ENCODE peak calls at places on chromosomes 7 and 10, in six cellular contexts. B, Z, S, W, K and U are unnamed samples.

GRCh38 chr10:61529208-61529607 is 76.0 kb upstream of the TMEM26 start:
- DNase-seq in S (no peak), B (no peak), K (no peak), W (no peak), Z (no peak), U (no peak)

GRCh38 chr7:27916372-27916771 is 176.4 kb downstream of the TAX1BP1 start:
- DNase-seq in Z (no peak), S (no peak), K (no peak), W (no peak), B (no peak), U (no peak)

GRCh38 chr10:59575269-59575668 is 134.4 kb downstream of the SLC16A9 start:
- DNase-seq in S (no peak), K (no peak), Z (no peak), B (no peak), W (no peak), U (no peak)

GRCh38 chr10:4514445-4515108 is 311.4 kb upstream of the AKR1E2 start:
- DNase-seq in W (peak; percentile 13), K (no peak), B (no peak), S (no peak), Z (no peak), U (no peak)

GRCh38 chr10:114495303-114495702 is 91.0 kb upstream of the AFAP1L2 start:
- DNase-seq in Z (no peak), W (no peak), B (no peak), K (no peak), S (no peak), U (no peak)

GRCh38 chr10:85532821-85533220 is 833.8 kb downstream of the GRID1 start:
- DNase-seq in W (no peak), Z (no peak), K (no peak), S (no peak), B (no peak), U (no peak)

GRCh38 chr10:13219685-13220670 is 14.2 kb downstream of the UCMA start:
- DNase-seq in Z (peak; percentile 63), K (peak; percentile 48), B (peak; percentile 84), S (peak; percentile 44), W (peak; percentile 5), U (peak; percentile 53)

GRCh38 chr7:116955801-116956514 is 2.7 kb downstream of the ST7 start:
- DNase-seq in Z (no peak), S (no peak), B (no peak), W (peak; percentile 92), K (no peak), U (no peak)

GRCh38 chr7:98202367-98203195 is 8.7 kb upstream of the BHLHA15 start:
- DNase-seq in W (peak; percentile 94), B (no peak), K (no peak), S (no peak), Z (no peak), U (no peak)

GRCh38 chr10:59362184-59362966 is at the start of gene FAM13C:
- DNase-seq in Z (peak; percentile 84), S (no peak), K (peak; percentile 7), W (no peak), B (peak; percentile 85), U (peak; percentile 82)

GRCh38 chr7:92969061-92969460 is 132.7 kb upstream of the CDK6 start:
- DNase-seq in W (no peak), B (no peak), K (no peak), S (no peak), Z (no peak), U (no peak)

GRCh38 chr7:92968502-92968901 is 132.1 kb upstream of the CDK6 start:
- DNase-seq in B (no peak), W (peak; percentile 15), K (no peak), Z (no peak), S (no peak), U (no peak)

GRCh38 chr7:92973964-92974363 is 137.6 kb upstream of the CDK6 start:
- DNase-seq in K (no peak), Z (no peak), B (no peak), S (no peak), W (no peak), U (no peak)

GRCh38 chr7:92976931-92977330 is 140.6 kb upstream of the CDK6 start:
- DNase-seq in S (no peak), B (no peak), K (no peak), W (no peak), Z (no peak), U (no peak)

DNA sequence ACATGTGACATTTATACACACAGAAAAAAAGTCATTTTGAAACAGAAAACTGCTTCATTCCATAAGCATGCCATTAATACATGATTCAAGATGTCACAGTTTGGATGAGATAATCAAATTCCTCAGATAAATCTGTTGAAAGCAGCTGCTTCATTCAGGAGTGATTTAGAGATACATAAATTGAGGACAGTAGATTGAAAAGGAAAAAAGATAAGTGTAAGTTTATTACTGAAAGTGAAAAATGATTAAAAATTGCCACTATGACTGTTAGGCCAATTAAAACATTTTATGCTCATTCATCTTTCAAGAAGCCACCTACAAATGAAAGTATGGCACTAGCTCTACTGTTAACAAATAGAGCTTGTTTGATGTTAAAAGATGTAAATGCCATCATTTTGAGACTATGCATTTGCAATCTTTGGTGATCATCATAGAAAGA is 136.9 kb upstream of the CDK6 start:
- DNase-seq in B (no peak), K (no peak), W (no peak), S (no peak), Z (no peak), U (no peak)
- TF ChIP-seq CREB1 in B (no peak), K (no peak), W (no peak), S (no peak), Z (no peak), U (no peak)

GRCh38 chr10:103547391-103547946 is 54.0 kb downstream of the NEURL1 start:
- DNase-seq in B (no peak), S (no peak), Z (no peak), K (no peak), W (no peak), U (no peak)
- TF ChIP-seq CREB1 in B (no peak), S (no peak), Z (no peak), K (no peak), W (no peak), U (no peak)

GRCh38 chr10:86888585-86889381 is 68.6 kb downstream of the MMRN2 start:
- DNase-seq in W (peak; percentile 88), K (no peak), B (no peak), S (no peak), Z (no peak), U (no peak)
- TF ChIP-seq CREB1 in W (peak; percentile 49), K (no peak), B (no peak), S (no peak), Z (no peak), U (no peak)

GRCh38 chr7:141361965-141362364 is 189.2 kb upstream of the AGK start:
- DNase-seq in K (no peak), B (no peak), W (no peak), S (no peak), Z (no peak), U (no peak)

GRCh38 chr7:141361479-141361878 is 189.7 kb upstream of the AGK start:
- DNase-seq in K (no peak), B (no peak), W (no peak), Z (no peak), S (no peak), U (no peak)

GRCh38 chr7:141363748-141364147 is 187.5 kb upstream of the AGK start:
- DNase-seq in S (no peak), Z (no peak), W (no peak), B (no peak), K (no peak), U (no peak)

GRCh38 chr7:141360414-141360760 is 190.8 kb upstream of the AGK start:
- DNase-seq in S (no peak), Z (no peak), W (no peak), K (no peak), B (no peak), U (no peak)

GRCh38 chr7:141362580-141363435 is 188.4 kb upstream of the AGK start:
- DNase-seq in W (no peak), B (no peak), K (no peak), Z (no peak), S (no peak), U (no peak)
- TF ChIP-seq CREB1 in W (no peak), B (no peak), K (no peak), Z (no peak), S (no peak), U (no peak)

GRCh38 chr10:123557366-123558108 is 108.6 kb upstream of the GPR26 start:
- DNase-seq in K (no peak), Z (peak; percentile 30), S (no peak), W (no peak), B (no peak), U (no peak)
- TF ChIP-seq CREB1 in K (no peak), Z (no peak), S (no peak), W (no peak), B (no peak), U (no peak)

GRCh38 chr7:156625585-156625984 is 15.0 kb upstream of the RNF32 start:
- DNase-seq in K (peak; percentile 56), B (no peak), Z (no peak), W (no peak), S (no peak), U (no peak)
- TF ChIP-seq CREB1 in K (no peak), B (no peak), Z (no peak), W (no peak), S (no peak), U (no peak)

DNA sequence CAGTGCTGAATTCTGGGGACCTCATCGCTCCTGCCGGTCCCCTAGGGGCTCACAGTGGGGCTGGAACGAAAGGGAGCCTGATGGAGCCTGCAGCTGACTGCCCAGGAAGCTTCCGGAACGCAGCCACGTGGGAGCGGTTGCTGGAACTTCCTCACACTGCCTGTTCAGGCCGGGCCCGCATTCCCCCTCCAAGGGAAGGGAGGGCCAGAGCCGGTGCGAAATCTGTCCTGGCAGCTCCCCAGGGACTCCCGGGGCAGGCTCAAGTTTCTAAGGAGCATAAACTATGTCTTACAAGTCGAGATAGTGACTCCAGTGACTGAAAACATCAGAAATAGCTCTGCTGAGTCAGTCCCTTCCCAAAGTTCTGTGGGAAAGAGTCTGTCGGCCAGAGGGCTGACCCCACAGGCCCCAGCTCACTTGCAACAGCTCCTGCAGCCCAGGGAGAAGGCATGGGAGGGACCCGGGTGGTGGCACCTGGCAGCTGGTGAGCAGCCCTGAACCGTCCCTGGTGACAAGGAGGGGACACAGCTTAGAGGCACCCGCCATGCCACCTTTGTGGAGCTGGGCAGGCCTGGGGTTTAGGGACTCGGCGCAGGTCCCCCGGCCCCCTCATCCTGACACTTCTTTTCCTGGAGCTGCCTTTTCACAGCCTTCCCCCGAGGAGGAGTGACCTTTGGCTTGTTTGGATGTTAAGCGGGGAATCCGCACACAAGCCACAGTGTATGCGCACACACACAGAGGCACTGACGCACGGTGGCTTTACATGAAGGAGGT is 47.6 kb downstream of the PDGFA start:
- DNase-seq in W (no peak), B (no peak), Z (peak; percentile 41), S (peak; percentile 75), K (peak; percentile 91), U (peak; percentile 11)
- TF ChIP-seq CREB1 in W (no peak), B (no peak), Z (no peak), S (no peak), K (no peak), U (no peak)

GRCh38 chr7:71795373-71795772 is 616.8 kb downstream of the CALN1 start:
- DNase-seq in W (no peak), B (no peak), Z (no peak), K (no peak), S (no peak), U (no peak)

GRCh38 chr7:71787513-71787912 is 624.6 kb downstream of the CALN1 start:
- DNase-seq in B (peak; percentile 66), S (no peak), K (no peak), Z (no peak), W (no peak), U (no peak)

DNA sequence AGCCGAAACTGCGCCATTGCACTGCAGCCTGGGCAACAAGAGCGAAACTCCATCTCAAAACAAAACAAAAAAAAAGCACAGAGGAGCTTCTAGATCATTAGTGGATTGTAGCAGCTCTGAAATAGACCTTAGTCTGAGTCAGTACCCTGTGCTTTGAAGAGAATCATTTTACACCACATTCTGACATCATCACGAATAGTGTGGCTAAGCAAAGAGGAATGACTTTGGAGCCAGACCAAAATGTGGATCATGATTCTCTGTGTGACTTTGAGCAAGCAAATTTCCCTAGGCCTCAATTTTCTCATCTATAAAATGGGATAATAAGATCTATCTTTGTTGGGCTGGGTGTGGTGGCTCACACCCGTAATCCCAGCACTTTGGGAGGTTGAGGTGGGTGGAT is 618.9 kb downstream of the CALN1 start:
- DNase-seq in B (no peak), Z (no peak), S (no peak), K (no peak), W (no peak), U (no peak)
- TF ChIP-seq CREB1 in B (no peak), Z (no peak), S (no peak), K (no peak), W (no peak), U (no peak)